ENCODE peak calls at places on chromosomes 3 and 15, in seven cellular contexts. P is GM13977; G is RWPE2; H is effector memory CD4-positive, alpha-beta T cell; A is caudate nucleus; E is ascending aorta; L is erythroblast. T is an unnamed sample.
A peak's percentile ranks its signal among the peaks of the same experiment; 100 is the strongest.

GRCh38 chr15:95017950-95018349 is 786.6 kb downstream of the MCTP2 start:
- DNase-seq in H (no peak), E (no peak), A (no peak), P (no peak), G (no peak), L (no peak), T (no peak)

GRCh38 chr3:13011369-13012227 is 61.6 kb downstream of the IQSEC1 start:
- DNase-seq in L (no peak), P (peak; percentile 85), A (no peak), E (no peak), H (peak; percentile 72), G (no peak), T (peak; percentile 96)

GRCh38 chr3:72889310-72890165 is 1.7 kb downstream of the GXYLT2 start:
- DNase-seq in H (no peak), G (no peak), L (no peak), E (no peak), A (no peak), P (no peak), T (no peak)

GRCh38 chr3:66609660-66610547 is 109.1 kb upstream of the LRIG1 start:
- DNase-seq in L (no peak), P (no peak), A (no peak), H (no peak), E (no peak), G (peak; percentile 69), T (no peak)

GRCh38 chr3:158094235-158094916 is 11.8 kb downstream of the SHOX2 start:
- DNase-seq in L (peak; percentile 58), H (no peak), A (no peak), G (no peak), P (peak; percentile 70), E (no peak), T (no peak)

GRCh38 chr3:172749201-172749965 is 1.1 kb upstream of the ECT2 start:
- DNase-seq in G (peak; percentile 75), L (no peak), A (no peak), H (no peak), E (peak; percentile 74), P (no peak), T (no peak)

GRCh38 chr3:27666708-27667107 is 55.4 kb downstream of the EOMES start:
- DNase-seq in P (no peak), L (peak; percentile 1), H (no peak), E (peak; percentile 85), A (peak; percentile 63), G (no peak), T (no peak)

GRCh38 chr3:132236701-132237651 is 80.2 kb upstream of the ACP3 start:
- DNase-seq in P (no peak), H (no peak), E (no peak), A (no peak), L (no peak), G (no peak), T (peak; percentile 61)

GRCh38 chr3:44104668-44105321 is 136.9 kb upstream of the TOPAZ1 start:
- DNase-seq in E (no peak), A (peak; percentile 29), H (no peak), G (peak; percentile 82), L (no peak), P (peak; percentile 82), T (peak; percentile 68)

GRCh38 chr15:38471974-38472373 is 18.0 kb downstream of the FAM98B start:
- DNase-seq in A (no peak), G (no peak), P (no peak), H (no peak), L (no peak), E (no peak), T (no peak)

GRCh38 chr3:10223676-10224639 is 24.3 kb upstream of the TATDN2 start:
- DNase-seq in E (no peak), G (no peak), A (no peak), H (peak; percentile 30), L (no peak), P (peak; percentile 54), T (peak; percentile 95)

GRCh38 chr3:120420360-120420759 is 30.4 kb downstream of the FSTL1 start:
- DNase-seq in A (no peak), E (peak; percentile 25), P (no peak), G (no peak), H (no peak), L (no peak), T (no peak)

GRCh38 chr3:173617490-173617889 is 219.9 kb downstream of the NLGN1 start:
- DNase-seq in P (no peak), E (peak; percentile 65), H (no peak), A (no peak), L (no peak), G (no peak), T (no peak)

GRCh38 chr3:128859573-128860154 is 19.8 kb upstream of the ACAD9 start:
- DNase-seq in L (peak; percentile 58), A (no peak), G (no peak), P (no peak), H (no peak), E (no peak), T (no peak)

GRCh38 chr3:183312433-183312832 is 59.4 kb downstream of the B3GNT5 start:
- DNase-seq in G (no peak), P (no peak), L (no peak), E (no peak), H (no peak), A (no peak), T (no peak)

GRCh38 chr15:83692820-83693581 is 39.1 kb downstream of the ADAMTSL3 start:
- DNase-seq in L (no peak), G (no peak), A (no peak), E (no peak), H (no peak), P (no peak), T (no peak)

GRCh38 chr3:111324142-111324541 is 217.9 kb upstream of the CD96 start:
- DNase-seq in A (no peak), P (no peak), H (no peak), L (no peak), G (no peak), E (no peak), T (no peak)

GRCh38 chr15:68379759-68380290 is 52.1 kb downstream of the ITGA11 start:
- DNase-seq in L (no peak), P (no peak), G (peak; percentile 20), A (no peak), H (no peak), E (peak; percentile 44), T (peak; percentile 22)

GRCh38 chr3:101876142-101876541 is 26.8 kb downstream of the NFKBIZ start:
- DNase-seq in G (no peak), P (no peak), A (no peak), L (no peak), H (no peak), E (no peak), T (no peak)

GRCh38 chr3:49012441-49013017 is 5.3 kb downstream of the WDR6 start:
- DNase-seq in P (no peak), E (no peak), A (no peak), G (no peak), L (no peak), H (no peak), T (no peak)

GRCh38 chr3:185824467-185825378 is at the start of gene IGF2BP2:
- DNase-seq in P (peak; percentile 80), A (no peak), G (peak; percentile 79), H (no peak), L (peak; percentile 87), E (peak; percentile 66), T (peak; percentile 91)

GRCh38 chr3:175274474-175275218 is 415.5 kb downstream of the NAALADL2 start:
- DNase-seq in L (no peak), A (no peak), P (peak; percentile 29), E (no peak), G (no peak), H (no peak), T (no peak)

GRCh38 chr3:183073839-183074615 is 25.3 kb downstream of the MCCC1 start:
- DNase-seq in P (no peak), A (no peak), E (no peak), H (no peak), L (no peak), G (no peak), T (no peak)

GRCh38 chr15:36790891-36791290 is 211.5 kb downstream of the CDIN1 start:
- DNase-seq in H (no peak), E (no peak), A (no peak), P (no peak), L (no peak), G (no peak), T (no peak)

GRCh38 chr3:171758109-171758508 is 52.2 kb downstream of the PLD1 start:
- DNase-seq in A (no peak), E (no peak), P (no peak), L (no peak), H (no peak), G (no peak), T (no peak)

GRCh38 chr3:163916596-163917560 is 1161.4 kb downstream of the SI start:
- DNase-seq in L (no peak), P (no peak), E (no peak), A (no peak), G (no peak), H (no peak), T (peak; percentile 31)

GRCh38 chr3:126646662-126647061 is 8.3 kb downstream of the TXNRD3 start:
- DNase-seq in A (no peak), P (no peak), E (no peak), L (no peak), G (no peak), H (no peak), T (no peak)

GRCh38 chr15:42084465-42085235 is 9.7 kb downstream of the PLA2G4D start:
- DNase-seq in E (peak; percentile 76), L (peak; percentile 53), P (peak; percentile 81), H (peak; percentile 27), A (no peak), G (peak; percentile 99), T (peak; percentile 42)

GRCh38 chr3:43709022-43709421 is 18.3 kb downstream of the ABHD5 start:
- DNase-seq in G (no peak), H (no peak), L (no peak), A (no peak), P (no peak), E (no peak), T (no peak)

GRCh38 chr3:60079076-60079475 is 1029.3 kb upstream of the CFAP20DC start:
- DNase-seq in P (peak; percentile 13), A (no peak), G (no peak), E (no peak), H (no peak), L (no peak), T (no peak)

GRCh38 chr3:138649134-138649533 is 40.6 kb downstream of the FAIM start:
- DNase-seq in H (no peak), P (no peak), E (no peak), G (no peak), A (no peak), L (no peak), T (no peak)

GRCh38 chr3:100710355-100711198 is 1.3 kb downstream of the TFG start:
- DNase-seq in L (peak; percentile 85), E (peak; percentile 65), H (peak; percentile 50), P (peak; percentile 73), A (no peak), G (peak; percentile 71), T (peak; percentile 75)

GRCh38 chr15:75947117-75947516 is 43.4 kb downstream of the FBXO22 start:
- DNase-seq in P (no peak), G (peak; percentile 84), E (no peak), L (peak; percentile 35), H (no peak), A (no peak), T (no peak)

GRCh38 chr3:188697127-188697526 is 474.6 kb upstream of the TPRG1 start:
- DNase-seq in G (no peak), A (no peak), P (peak; percentile 5), E (no peak), H (no peak), L (no peak), T (no peak)